ENCODE peak calls at places on chromosomes 12 and 14, in five cellular contexts. E is neural progenitor cell, I is Caco-2, C is psoas muscle, N is mammary epithelial cell. Z is an unnamed sample. For H3K36me3, the result is how much of the 10 kb centered on the place peaks cover.

GRCh38 chr12:109736552-109737108 is 23.0 kb downstream of the FAM222A start:
- DNase-seq in E (peak), I (peak), C (peak), N (no peak), Z (peak)

GRCh38 chr14:29144598-29144997 is 378.0 kb downstream of the FOXG1 start:
- DNase-seq in E (no peak), I (no peak), C (no peak), N (no peak), Z (no peak)

GRCh38 chr12:112303004-112303403 is 79.2 kb downstream of the HECTD4 start:
- DNase-seq in E (no peak), I (no peak), C (no peak), N (peak), Z (peak)

GRCh38 chr12:50246159-50246865 is 37.0 kb downstream of the LIMA1 start:
- DNase-seq in E (no peak), I (no peak), C (no peak), N (no peak), Z (no peak)

GRCh38 chr12:98894412-98895085 is 249.5 kb downstream of the APAF1 start:
- DNase-seq in E (peak), I (no peak), C (no peak), N (no peak), Z (no peak)

GRCh38 chr14:34099630-34100029 is 148.8 kb upstream of the EGLN3 start:
- DNase-seq in E (no peak), I (no peak), C (no peak), N (no peak), Z (no peak)

GRCh38 chr12:53999596-54000104 is 311 bp upstream of the HOXC9 start:
- DNase-seq in E (no peak), I (no peak), C (peak), N (peak), Z (no peak)

GRCh38 chr14:67551940-67552339 is 18.9 kb downstream of the PLEKHH1 start:
- DNase-seq in E (no peak), I (no peak), C (no peak), N (no peak), Z (no peak)

GRCh38 chr14:64562432-64562831 is 12.7 kb downstream of the PPP1R36 start:
- DNase-seq in E (no peak), I (peak), C (no peak), N (no peak), Z (no peak)

GRCh38 chr12:107429006-107429698 is 256.4 kb upstream of the PWP1 start:
- DNase-seq in E (no peak), I (no peak), C (no peak), N (peak), Z (no peak)

GRCh38 chr14:68979722-68980552 is 835 bp upstream of the ACTN1 start:
- DNase-seq in E (peak), I (peak), C (peak), N (peak), Z (no peak)

GRCh38 chr12:108854055-108854452 is 3.3 kb downstream of the SSH1 start:
- DNase-seq in E (no peak), I (no peak), C (no peak), N (peak), Z (no peak)

GRCh38 chr12:104448475-104448874 is 8.3 kb upstream of the CHST11 start:
- DNase-seq in E (no peak), I (no peak), C (no peak), N (no peak), Z (no peak)
- H3K4me3 ChIP-seq in E (no peak), I (no peak), C (no peak), N (no peak), Z (no peak)

GRCh38 chr12:94603434-94604068 is 46.8 kb downstream of the TMCC3 start:
- DNase-seq in E (peak), I (peak), C (no peak), N (no peak), Z (no peak)
- TF ChIP-seq CTCF in E (peak), I (peak), C (peak), N (peak), Z (peak)

DNA sequence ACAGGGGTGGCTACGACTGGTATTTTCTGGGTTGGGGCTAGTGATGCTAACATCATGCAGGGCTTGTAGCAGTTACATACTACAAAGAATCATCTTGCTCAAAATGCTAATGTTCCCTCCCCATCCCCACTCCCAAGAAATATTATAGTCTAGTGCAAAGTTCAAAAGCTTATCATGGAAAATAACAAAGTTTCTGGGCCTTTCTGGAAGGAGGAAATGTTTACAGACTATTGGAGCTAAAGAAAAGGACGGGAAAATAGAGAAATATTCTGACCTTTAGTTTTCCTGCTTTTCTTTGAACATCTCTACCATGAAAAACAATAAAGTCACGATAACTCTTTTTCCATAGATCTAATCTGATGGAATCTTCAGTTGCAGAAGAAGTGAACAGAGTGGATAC is 23.2 kb downstream of the GSG1 start:
- DNase-seq in E (no peak), I (no peak), C (no peak), N (no peak), Z (no peak)
- H3K36me3 ChIP-seq in E (under half), I (under half), C (under half), N (under half), Z (under half)

GRCh38 chr14:104650057-104650980 is 39.1 kb upstream of the INF2 start:
- DNase-seq in E (peak), I (peak), C (peak), N (no peak), Z (no peak)
- H3K4me3 ChIP-seq in E (peak), I (peak), C (peak), N (peak), Z (peak)

GRCh38 chr14:91879196-91879595 is 11.9 kb upstream of the TC2N start:
- DNase-seq in E (no peak), I (no peak), C (no peak), N (peak), Z (no peak)

GRCh38 chr14:91875515-91876286 is 8.4 kb upstream of the TC2N start:
- DNase-seq in E (no peak), I (peak), C (no peak), N (no peak), Z (no peak)

GRCh38 chr14:91878274-91878673 is 10.9 kb upstream of the TC2N start:
- DNase-seq in E (no peak), I (no peak), C (no peak), N (no peak), Z (no peak)

GRCh38 chr14:91877376-91877775 is 10.0 kb upstream of the TC2N start:
- DNase-seq in E (no peak), I (no peak), C (no peak), N (no peak), Z (no peak)

GRCh38 chr14:91876492-91876891 is 9.2 kb upstream of the TC2N start:
- DNase-seq in E (no peak), I (no peak), C (no peak), N (no peak), Z (no peak)
- TF ChIP-seq CTCF in E (no peak), I (no peak), C (no peak), N (no peak), Z (no peak)

GRCh38 chr14:95057147-95057546 is 100.2 kb downstream of the DICER1 start:
- DNase-seq in E (no peak), I (no peak), C (no peak), N (no peak), Z (no peak)

GRCh38 chr14:95056476-95056875 is 100.9 kb downstream of the DICER1 start:
- DNase-seq in E (no peak), I (no peak), C (no peak), N (no peak), Z (no peak)

GRCh38 chr14:95059126-95059525 is 98.2 kb downstream of the DICER1 start:
- DNase-seq in E (no peak), I (no peak), C (no peak), N (no peak), Z (no peak)

GRCh38 chr14:95058491-95058890 is 98.8 kb downstream of the DICER1 start:
- DNase-seq in E (no peak), I (no peak), C (no peak), N (no peak), Z (no peak)

GRCh38 chr14:95057851-95058250 is 99.5 kb downstream of the DICER1 start:
- DNase-seq in E (no peak), I (no peak), C (no peak), N (no peak), Z (no peak)
- H3K36me3 ChIP-seq in E (under half), I (under half), C (under half), N (under half), Z (under half)